ENCODE peak calls at places on chromosomes 4 and X, in five cellular contexts. H is NB4, Z is neural crest cell, V is upper lobe of left lung, U is progenitor cell of endocrine pancreas. R is an unnamed sample.

GRCh38 chr4:82561745-82562552 is at the start of gene TMEM150C:
- DNase-seq in H (peak), Z (peak), V (no peak), U (peak), R (no peak)

GRCh38 chr4:147717878-147718277 is 14.0 kb upstream of the ARHGAP10 start:
- DNase-seq in Z (no peak), H (no peak), U (no peak), V (no peak), R (no peak)

GRCh38 chr4:97498875-97499274 is 644.4 kb downstream of the STPG2 start:
- DNase-seq in H (no peak), Z (no peak), U (no peak), V (no peak), R (no peak)

GRCh38 chr4:145735330-145735638 is 55.3 kb downstream of the C4orf51 start:
- DNase-seq in H (no peak), Z (no peak), V (no peak), U (no peak), R (no peak)

GRCh38 chr4:66430856-66431255 is 760.6 kb upstream of the EPHA5 start:
- DNase-seq in H (no peak), Z (no peak), V (no peak), U (no peak), R (no peak)

GRCh38 chr4:142845293-142846070 is 619 bp downstream of the INPP4B start:
- DNase-seq in Z (no peak), V (no peak), U (peak), H (no peak), R (no peak)

GRCh38 chrX:55783723-55784122 is 66.2 kb downstream of the RRAGB start:
- DNase-seq in H (no peak), Z (no peak), U (no peak), V (no peak), R (no peak)

GRCh38 chr4:94566420-94566819 is 114.7 kb downstream of the PDLIM5 start:
- DNase-seq in U (no peak), Z (no peak), H (no peak), V (no peak), R (no peak)

GRCh38 chr4:63563288-63564014 is 845.8 kb downstream of the TECRL start:
- DNase-seq in H (peak), Z (no peak), U (no peak), V (no peak), R (no peak)

GRCh38 chrX:1412551-1413161 is 20.7 kb upstream of the SLC25A6 start:
- DNase-seq in H (no peak), V (no peak), Z (no peak), U (no peak), R (no peak)

GRCh38 chr4:20788266-20788665 is 88.0 kb downstream of the PACRGL start:
- DNase-seq in V (no peak), H (no peak), U (no peak), Z (no peak), R (no peak)

GRCh38 chr4:11914406-11914805 is 485.7 kb upstream of the HS3ST1 start:
- DNase-seq in Z (peak), V (no peak), U (no peak), H (no peak), R (no peak)

GRCh38 chrX:70508296-70508911 is 63.8 kb downstream of the DLG3 start:
- DNase-seq in Z (no peak), U (no peak), V (no peak), H (no peak), R (no peak)

GRCh38 chrX:121160987-121161386 is 113.6 kb downstream of the GLUD2 start:
- DNase-seq in V (no peak), U (no peak), Z (no peak), H (no peak), R (no peak)

DNA sequence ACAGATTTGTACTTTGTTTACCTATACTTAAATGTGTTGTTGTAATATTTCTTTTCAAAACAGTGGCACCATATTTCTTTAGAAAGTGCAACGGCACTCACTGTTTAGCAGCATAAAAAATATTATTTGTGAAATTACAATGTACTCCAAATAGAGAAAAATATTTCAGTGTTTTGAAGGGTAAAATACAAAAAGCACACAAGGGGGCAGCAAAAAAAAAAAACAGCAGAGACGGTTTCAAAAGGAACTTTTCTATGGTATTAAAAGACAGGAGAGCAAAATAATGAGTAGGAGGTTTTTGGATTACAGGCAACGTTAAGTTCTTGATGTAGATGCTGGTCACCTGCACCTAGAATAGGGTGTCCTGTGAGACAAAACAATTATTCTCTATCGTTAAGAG is 2.0 kb downstream of the NUDT11 start:
- DNase-seq in U (no peak), Z (no peak), H (no peak), V (no peak), R (no peak)
- TF ChIP-seq CTCF in U (peak), Z (peak), H (no peak), V (no peak), R (no peak)

GRCh38 chr4:77437079-77437478 is 168.5 kb upstream of the CXCL13 start:
- DNase-seq in Z (no peak), V (no peak), H (no peak), U (no peak), R (no peak)

GRCh38 chr4:77432702-77433101 is 172.9 kb upstream of the CXCL13 start:
- DNase-seq in Z (no peak), V (no peak), H (peak), U (no peak), R (no peak)

GRCh38 chr4:77433102-77433733 is 172.4 kb upstream of the CXCL13 start:
- DNase-seq in Z (no peak), V (no peak), U (no peak), H (peak), R (no peak)

GRCh38 chr4:77430847-77431246 is 174.8 kb upstream of the CXCL13 start:
- DNase-seq in V (no peak), U (no peak), H (peak), Z (no peak), R (no peak)

DNA sequence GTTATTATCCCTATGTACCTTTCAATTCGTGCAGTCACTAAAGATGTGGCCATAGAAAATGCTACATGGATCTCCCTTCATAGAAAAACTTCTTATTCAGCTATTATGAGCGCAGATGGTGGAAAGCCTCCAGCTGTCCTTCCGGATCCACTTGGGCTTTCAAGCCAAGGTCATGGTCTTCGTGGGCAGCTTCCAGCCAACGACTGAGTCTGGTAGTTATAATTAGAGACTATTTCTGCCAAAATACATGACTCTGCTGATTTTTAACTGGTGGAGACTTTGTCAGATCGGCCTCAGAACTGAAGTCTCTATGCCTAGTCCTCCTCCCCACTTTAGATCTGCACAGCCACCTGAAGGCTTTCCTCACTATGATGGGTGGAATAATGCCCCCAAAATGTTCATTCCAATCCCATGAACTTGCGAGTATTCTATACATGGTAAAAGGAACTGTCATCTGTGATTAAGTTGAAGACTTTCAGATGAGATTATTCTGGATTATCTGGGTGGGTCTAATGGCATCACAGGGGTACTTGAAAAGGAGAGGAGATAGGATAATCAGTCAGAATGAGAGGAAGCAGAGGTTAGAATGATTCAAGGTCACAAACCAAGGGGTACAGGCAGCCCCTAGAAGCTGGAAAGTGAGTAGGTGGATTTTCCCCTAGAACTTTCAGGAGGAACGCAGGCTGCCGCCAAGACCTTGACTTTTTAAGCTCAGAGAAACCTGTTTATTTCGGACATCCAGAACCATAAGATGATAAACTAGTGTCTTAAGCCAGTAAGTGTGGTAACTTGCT is 171.1 kb upstream of the CXCL13 start:
- DNase-seq in V (no peak), Z (no peak), H (no peak), U (no peak), R (no peak)
- TF ChIP-seq CTCF in V (no peak), Z (no peak), H (no peak), U (no peak), R (no peak)

DNA sequence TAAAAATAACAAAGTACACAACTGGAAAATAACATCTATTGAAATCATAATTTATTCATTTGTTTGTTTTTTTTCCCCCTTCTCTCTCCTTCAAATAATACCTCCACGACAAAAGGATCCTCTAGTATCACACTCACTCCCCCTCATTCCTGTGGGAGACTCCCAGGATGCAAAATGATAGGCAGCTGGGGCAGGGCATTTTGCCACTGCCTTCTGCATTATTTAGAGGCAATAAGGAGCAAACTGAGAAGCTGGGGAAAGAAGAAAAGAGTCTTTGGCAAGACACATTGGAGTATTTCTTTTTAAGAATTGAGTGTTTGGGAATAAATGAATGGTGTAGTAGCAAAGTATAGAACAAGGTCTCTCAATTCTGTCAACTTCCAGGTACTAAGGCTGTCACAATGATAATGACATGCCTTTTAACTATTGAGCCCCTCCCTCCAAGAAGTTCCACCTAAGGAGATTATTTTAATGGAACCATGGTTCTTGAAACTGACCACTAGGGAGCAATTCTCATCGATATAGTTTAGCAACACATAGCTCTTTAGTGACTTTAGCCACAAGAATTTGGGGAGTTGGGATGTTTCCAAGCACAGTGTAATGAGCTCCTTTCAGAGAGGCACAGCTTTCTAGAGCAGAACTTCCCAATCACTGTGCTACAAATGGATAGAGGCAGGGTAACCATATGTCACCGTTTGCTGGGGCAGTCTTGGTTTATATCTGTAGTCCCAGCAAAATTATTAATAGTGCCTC is 303.3 kb downstream of the FRMPD4 start:
- DNase-seq in Z (no peak), U (no peak), H (no peak), V (no peak), R (no peak)
- TF ChIP-seq CTCF in Z (no peak), U (no peak), H (no peak), V (no peak), R (no peak)

GRCh38 chrX:83759872-83760271 is 101.1 kb upstream of the CYLC1 start:
- DNase-seq in U (no peak), V (no peak), Z (no peak), H (peak), R (no peak)
- TF ChIP-seq CTCF in U (peak), V (no peak), Z (peak), H (peak), R (no peak)

DNA sequence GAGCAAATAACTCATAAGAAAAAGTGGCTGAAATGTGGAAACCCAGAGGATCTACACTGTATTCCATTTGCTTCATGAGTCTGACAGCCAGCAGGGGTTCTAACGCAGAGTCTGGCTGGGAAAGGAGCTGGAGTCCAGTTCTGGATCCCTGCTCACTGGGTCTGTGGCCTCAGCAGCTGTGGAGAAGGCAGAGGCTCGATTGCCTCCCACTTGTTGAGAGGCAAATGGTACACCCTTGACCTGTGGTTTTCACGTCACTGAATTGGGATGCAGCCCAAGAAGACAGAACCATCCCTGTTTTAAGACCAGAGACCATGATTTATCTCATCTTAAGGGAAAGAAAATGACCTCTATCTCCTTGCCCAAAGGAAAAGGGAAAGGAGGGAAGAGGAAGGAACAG is 147.0 kb upstream of the NOCT start:
- DNase-seq in H (no peak), V (no peak), Z (no peak), U (no peak), R (no peak)
- TF ChIP-seq CTCF in H (no peak), V (no peak), Z (no peak), U (no peak), R (no peak)

GRCh38 chr4:188971125-188971524 is 831.9 kb downstream of the TRIML1 start:
- DNase-seq in U (no peak), V (no peak), Z (no peak), H (peak), R (no peak)
- TF ChIP-seq CTCF in U (no peak), V (no peak), Z (peak), H (peak), R (no peak)

DNA sequence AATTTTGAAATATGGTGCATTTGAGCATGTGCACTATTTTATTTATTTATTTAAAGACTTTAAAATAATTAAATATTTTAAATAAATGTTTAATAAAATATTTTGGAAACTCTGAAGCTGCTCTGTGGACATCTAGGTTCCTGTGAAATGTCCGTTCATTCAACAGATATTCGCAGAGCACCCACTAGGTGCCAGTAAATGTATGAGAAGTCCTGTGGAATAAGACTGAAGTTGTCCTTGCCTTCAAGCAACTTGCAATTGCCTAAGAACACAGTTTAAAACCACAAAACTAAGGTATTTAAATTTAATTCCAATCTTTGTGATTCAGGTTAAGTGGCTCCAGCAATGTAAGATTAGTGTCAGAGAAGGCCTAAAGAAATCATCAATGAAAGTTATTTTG is 306.7 kb downstream of the GBA3 start:
- DNase-seq in H (peak), Z (no peak), V (no peak), U (no peak), R (no peak)
- TF ChIP-seq CTCF in H (peak), Z (no peak), V (no peak), U (no peak), R (no peak)

GRCh38 chr4:6362243-6362885 is 92.7 kb downstream of the WFS1 start:
- DNase-seq in H (no peak), U (no peak), Z (no peak), V (no peak), R (no peak)
- TF ChIP-seq CTCF in H (peak), U (no peak), Z (no peak), V (no peak), R (no peak)

GRCh38 chr4:8340721-8341680 is 71.4 kb downstream of the HTRA3 start:
- DNase-seq in U (no peak), Z (no peak), V (no peak), H (no peak), R (no peak)

GRCh38 chr4:8341691-8342090 is 72.1 kb downstream of the HTRA3 start:
- DNase-seq in Z (no peak), V (no peak), H (no peak), U (no peak), R (no peak)

GRCh38 chr4:8343967-8344331 is 74.4 kb downstream of the HTRA3 start:
- DNase-seq in H (no peak), U (no peak), Z (no peak), V (no peak), R (no peak)

GRCh38 chr4:8343051-8343966 is 73.8 kb downstream of the HTRA3 start:
- DNase-seq in H (no peak), U (no peak), V (no peak), Z (no peak), R (no peak)

GRCh38 chr4:8342651-8343050 is 73.1 kb downstream of the HTRA3 start:
- DNase-seq in V (no peak), Z (peak), U (no peak), H (no peak), R (no peak)
- TF ChIP-seq CTCF in V (no peak), Z (no peak), U (peak), H (peak), R (no peak)

R was measured in CD8-positive, alpha-beta T cell.